ENCODE peak calls at places on chromosomes 16 and 17, in six cellular contexts. J, Q, S, A, G and T are unnamed samples.

GRCh38 chr17:63774982-63775290 is 966 bp downstream of the DDX42 start:
- DNase-seq in J (no peak), Q (no peak), S (no peak), A (no peak), G (no peak), T (peak; percentile 22)

GRCh38 chr17:80827646-80828643 is 163.7 kb upstream of the CHMP6 start:
- DNase-seq in J (no peak), Q (peak; percentile 88), S (no peak), A (no peak), G (peak; percentile 57), T (no peak)

GRCh38 chr17:4318186-4318585 is 48.3 kb downstream of the UBE2G1 start:
- DNase-seq in J (no peak), Q (peak; percentile 42), S (no peak), A (no peak), G (no peak), T (no peak)

GRCh38 chr16:88540346-88540977 is 29.7 kb upstream of the ZC3H18 start:
- DNase-seq in J (no peak), Q (no peak), S (no peak), A (no peak), G (no peak), T (no peak)

GRCh38 chr16:8785408-8785807 is 12.0 kb downstream of the TMEM186 start:
- DNase-seq in J (no peak), Q (no peak), S (no peak), A (no peak), G (no peak), T (no peak)

GRCh38 chr16:55454861-55455260 is 24.1 kb upstream of the MMP2 start:
- DNase-seq in J (no peak), Q (no peak), S (no peak), A (no peak), G (no peak), T (no peak)

GRCh38 chr17:48626470-48627241 is 498 bp upstream of the HOXB9 start:
- DNase-seq in J (no peak), Q (peak; percentile 88), S (no peak), A (no peak), G (no peak), T (peak; percentile 64)

GRCh38 chr17:44216674-44217073 is 2.8 kb downstream of the UBTF start:
- DNase-seq in J (no peak), Q (no peak), S (no peak), A (no peak), G (no peak), T (no peak)

GRCh38 chr16:67311607-67312449 is 14.7 kb downstream of the KCTD19 start:
- DNase-seq in J (peak; percentile 65), Q (no peak), S (peak; percentile 46), A (no peak), G (no peak), T (peak; percentile 74)

GRCh38 chr16:17109413-17109812 is 361.3 kb downstream of the XYLT1 start:
- DNase-seq in J (no peak), Q (no peak), S (no peak), A (no peak), G (no peak), T (no peak)

GRCh38 chr17:19733953-19734526 is 14.1 kb downstream of the ALDH3A1 start:
- DNase-seq in J (no peak), Q (no peak), S (no peak), A (no peak), G (no peak), T (no peak)

GRCh38 chr17:80822021-80822699 is 169.5 kb upstream of the CHMP6 start:
- DNase-seq in J (no peak), Q (peak; percentile 46), S (no peak), A (no peak), G (peak; percentile 54), T (no peak)

GRCh38 chr17:80152057-80152831 is 5.3 kb upstream of the EIF4A3 start:
- DNase-seq in J (no peak), Q (no peak), S (no peak), A (no peak), G (peak; percentile 19), T (no peak)

GRCh38 chr16:56989988-56990387 is 631 bp downstream of the NLRC5 start:
- DNase-seq in J (no peak), Q (peak; percentile 25), S (no peak), A (no peak), G (no peak), T (no peak)

GRCh38 chr16:77246160-77246559 is 47.0 kb downstream of the SYCE1L start:
- DNase-seq in J (no peak), Q (no peak), S (no peak), A (no peak), G (no peak), T (no peak)

GRCh38 chr17:79850571-79851460 is 11.6 kb upstream of the CBX4 start:
- DNase-seq in J (no peak), Q (no peak), S (no peak), A (no peak), G (no peak), T (no peak)

GRCh38 chr17:35297666-35298065 is 54.8 kb downstream of the SLFN5 start:
- DNase-seq in J (no peak), Q (no peak), S (no peak), A (no peak), G (no peak), T (no peak)

GRCh38 chr16:11852092-11852809 is 909 bp upstream of the RSL1D1 start:
- DNase-seq in J (no peak), Q (peak; percentile 44), S (no peak), A (no peak), G (no peak), T (no peak)

GRCh38 chr17:76103274-76104139 is at the start of gene EXOC7:
- DNase-seq in J (peak; percentile 88), Q (peak; percentile 99), S (peak; percentile 95), A (peak; percentile 88), G (peak; percentile 94), T (peak; percentile 99)

GRCh38 chr16:67949645-67950044 is 5.7 kb upstream of the LCAT start:
- DNase-seq in J (no peak), Q (no peak), S (no peak), A (no peak), G (no peak), T (no peak)

GRCh38 chr16:56183266-56183665 is 8.0 kb upstream of the GNAO1 start:
- DNase-seq in J (no peak), Q (no peak), S (no peak), A (no peak), G (no peak), T (no peak)

GRCh38 chr17:50514936-50515702 is 6.9 kb downstream of the MYCBPAP start:
- DNase-seq in J (no peak), Q (no peak), S (no peak), A (peak; percentile 56), G (peak; percentile 82), T (no peak)

GRCh38 chr17:41464682-41465081 is 2.5 kb downstream of the KRT32 start:
- DNase-seq in J (no peak), Q (no peak), S (peak; percentile 45), A (peak; percentile 23), G (no peak), T (no peak)

GRCh38 chr17:80783971-80784370 is 207.7 kb upstream of the CHMP6 start:
- DNase-seq in J (no peak), Q (no peak), S (no peak), A (no peak), G (peak; percentile 66), T (no peak)

GRCh38 chr17:77295410-77295809 is 154.6 kb downstream of the SEC14L1 start:
- DNase-seq in J (no peak), Q (peak; percentile 45), S (no peak), A (no peak), G (no peak), T (no peak)

GRCh38 chr16:2532494-2533141 is 1.4 kb upstream of the CEMP1 start:
- DNase-seq in J (peak; percentile 36), Q (peak; percentile 91), S (peak; percentile 64), A (peak; percentile 58), G (peak; percentile 92), T (no peak)

GRCh38 chr16:89921699-89922476 is 1.3 kb upstream of the TUBB3 start:
- DNase-seq in J (no peak), Q (peak; percentile 84), S (no peak), A (no peak), G (peak; percentile 93), T (no peak)

GRCh38 chr17:49452173-49452572 is 37.5 kb upstream of the PHB1 start:
- DNase-seq in J (no peak), Q (no peak), S (no peak), A (no peak), G (no peak), T (no peak)

GRCh38 chr16:1434644-1435592 is 4.0 kb downstream of the PERCC1 start:
- DNase-seq in J (no peak), Q (no peak), S (no peak), A (no peak), G (no peak), T (no peak)

GRCh38 chr16:72203401-72203800 is 31.4 kb upstream of the PMFBP1 start:
- DNase-seq in J (no peak), Q (no peak), S (peak; percentile 70), A (no peak), G (no peak), T (peak; percentile 35)